ENCODE peak calls at places on chromosome 22, in four cellular contexts. One of them, this sample, is unnamed.

GRCh38 chr22:48099251-48099650 is 1336.8 kb downstream of the TBC1D22A start:
- DNase-seq in endothelial cell: no peak
- DNase-seq in DND-41: peak
- DNase-seq in AG10803: no peak
- DNase-seq in this sample: no peak

GRCh38 chr22:20116376-20116950 is 559 bp downstream of the RANBP1 start:
- DNase-seq in AG10803: no peak
- DNase-seq in endothelial cell: no peak
- DNase-seq in DND-41: peak
- DNase-seq in this sample: no peak

GRCh38 chr22:22753526-22754267 is 109.3 kb downstream of the GGTLC2 start:
- DNase-seq in DND-41: peak
- DNase-seq in endothelial cell: peak
- DNase-seq in AG10803: no peak
- DNase-seq in this sample: peak

GRCh38 chr22:29938285-29938693 is 55.3 kb downstream of the MTMR3 start:
- DNase-seq in DND-41: no peak
- DNase-seq in AG10803: no peak
- DNase-seq in endothelial cell: no peak
- DNase-seq in this sample: no peak

GRCh38 chr22:50048066-50048765 is 9.9 kb downstream of the TTLL8 start:
- DNase-seq in AG10803: no peak
- DNase-seq in endothelial cell: no peak
- DNase-seq in DND-41: no peak
- DNase-seq in this sample: no peak

GRCh38 chr22:49548356-49549202 is 279.1 kb downstream of the BRD1 start:
- DNase-seq in endothelial cell: no peak
- DNase-seq in AG10803: no peak
- DNase-seq in DND-41: no peak
- DNase-seq in this sample: no peak

GRCh38 chr22:18070041-18070440 is 7.7 kb upstream of the PEX26 start:
- DNase-seq in AG10803: no peak
- DNase-seq in endothelial cell: no peak
- DNase-seq in DND-41: no peak
- DNase-seq in this sample: no peak

GRCh38 chr22:39236321-39237275 is 8.2 kb downstream of the PDGFB start:
- DNase-seq in AG10803: no peak
- DNase-seq in endothelial cell: no peak
- DNase-seq in DND-41: peak
- DNase-seq in this sample: peak

GRCh38 chr22:29308791-29309262 is 2.4 kb downstream of the GAS2L1 start:
- DNase-seq in AG10803: peak
- DNase-seq in endothelial cell: no peak
- DNase-seq in DND-41: no peak
- DNase-seq in this sample: peak

GRCh38 chr22:39098026-39098425 is 982 bp downstream of the APOBEC3H start:
- DNase-seq in endothelial cell: no peak
- DNase-seq in AG10803: no peak
- DNase-seq in DND-41: no peak
- DNase-seq in this sample: no peak

GRCh38 chr22:22687638-22688500 is 43.5 kb downstream of the GGTLC2 start:
- DNase-seq in DND-41: peak
- DNase-seq in endothelial cell: peak
- DNase-seq in AG10803: peak
- DNase-seq in this sample: peak

GRCh38 chr22:30605449-30606110 is 1.4 kb upstream of the TCN2 start:
- DNase-seq in DND-41: no peak
- DNase-seq in endothelial cell: peak
- DNase-seq in AG10803: peak
- DNase-seq in this sample: peak

GRCh38 chr22:20223421-20224245 is 44.5 kb downstream of the RTN4R start:
- DNase-seq in DND-41: no peak
- DNase-seq in endothelial cell: no peak
- DNase-seq in AG10803: no peak
- DNase-seq in this sample: no peak

GRCh38 chr22:22721681-22722309 is 77.4 kb downstream of the GGTLC2 start:
- DNase-seq in endothelial cell: no peak
- DNase-seq in AG10803: peak
- DNase-seq in DND-41: no peak
- DNase-seq in this sample: peak

GRCh38 chr22:49614966-49615965 is 212.4 kb downstream of the BRD1 start:
- DNase-seq in DND-41: no peak
- DNase-seq in endothelial cell: no peak
- DNase-seq in AG10803: no peak
- DNase-seq in this sample: no peak

GRCh38 chr22:40401981-40402406 is 31.6 kb downstream of the SGSM3 start:
- DNase-seq in DND-41: peak
- DNase-seq in endothelial cell: no peak
- DNase-seq in AG10803: no peak
- DNase-seq in this sample: no peak

GRCh38 chr22:32606181-32606580 is 131.6 kb downstream of the FBXO7 start:
- DNase-seq in endothelial cell: no peak
- DNase-seq in DND-41: peak
- DNase-seq in AG10803: no peak
- DNase-seq in this sample: peak

GRCh38 chr22:49724030-49724892 is 103.4 kb downstream of the BRD1 start:
- DNase-seq in AG10803: no peak
- DNase-seq in DND-41: no peak
- DNase-seq in endothelial cell: peak
- DNase-seq in this sample: no peak

GRCh38 chr22:45469573-45470383 is 32.9 kb upstream of the FBLN1 start:
- DNase-seq in AG10803: peak
- DNase-seq in DND-41: no peak
- DNase-seq in endothelial cell: no peak
- DNase-seq in this sample: peak

GRCh38 chr22:49247194-49247924 is 580.3 kb downstream of the BRD1 start:
- DNase-seq in DND-41: no peak
- DNase-seq in endothelial cell: no peak
- DNase-seq in AG10803: no peak
- DNase-seq in this sample: no peak

GRCh38 chr22:45483918-45484499 is 18.7 kb upstream of the FBLN1 start:
- DNase-seq in DND-41: no peak
- DNase-seq in AG10803: no peak
- DNase-seq in endothelial cell: no peak
- DNase-seq in this sample: no peak

GRCh38 chr22:22203048-22203971 is 41.3 kb upstream of the VPREB1 start:
- DNase-seq in AG10803: no peak
- DNase-seq in DND-41: no peak
- DNase-seq in endothelial cell: no peak
- DNase-seq in this sample: no peak

GRCh38 chr22:22235564-22235963 is 9.0 kb upstream of the VPREB1 start:
- DNase-seq in AG10803: no peak
- DNase-seq in endothelial cell: peak
- DNase-seq in DND-41: peak
- DNase-seq in this sample: peak

GRCh38 chr22:39685336-39686177 is 115.0 kb downstream of the CACNA1I start:
- DNase-seq in AG10803: no peak
- DNase-seq in DND-41: no peak
- DNase-seq in endothelial cell: no peak
- DNase-seq in this sample: no peak

GRCh38 chr22:20170170-20170569 is 19.3 kb upstream of the CCDC188 start:
- DNase-seq in DND-41: no peak
- DNase-seq in endothelial cell: no peak
- DNase-seq in AG10803: no peak
- DNase-seq in this sample: no peak

GRCh38 chr22:49659924-49660315 is 167.8 kb downstream of the BRD1 start:
- DNase-seq in AG10803: no peak
- DNase-seq in DND-41: no peak
- DNase-seq in endothelial cell: no peak
- DNase-seq in this sample: no peak

GRCh38 chr22:32761251-32761903 is 40.1 kb upstream of the TIMP3 start:
- DNase-seq in endothelial cell: no peak
- DNase-seq in AG10803: peak
- DNase-seq in DND-41: no peak
- DNase-seq in this sample: peak

GRCh38 chr22:16563555-16564520 is 28.8 kb downstream of the CCT8L2 start:
- DNase-seq in AG10803: no peak
- DNase-seq in endothelial cell: no peak
- DNase-seq in DND-41: no peak
- DNase-seq in this sample: no peak

GRCh38 chr22:20130739-20131592 is 638 bp upstream of the ZDHHC8 start:
- DNase-seq in AG10803: peak
- DNase-seq in endothelial cell: peak
- DNase-seq in DND-41: peak
- DNase-seq in this sample: peak

GRCh38 chr22:33023119-33023827 is 34.9 kb downstream of the SYN3 start:
- DNase-seq in AG10803: no peak
- DNase-seq in endothelial cell: no peak
- DNase-seq in DND-41: no peak
- DNase-seq in this sample: no peak

GRCh38 chr22:35393116-35394010 is 6.6 kb upstream of the MCM5 start:
- DNase-seq in AG10803: no peak
- DNase-seq in DND-41: no peak
- DNase-seq in endothelial cell: no peak
- DNase-seq in this sample: no peak

GRCh38 chr22:44567846-44568493 is 69.9 kb upstream of the RTL6 start:
- DNase-seq in DND-41: peak
- DNase-seq in AG10803: peak
- DNase-seq in endothelial cell: peak
- DNase-seq in this sample: peak

GRCh38 chr22:20624161-20624616 is 116.8 kb downstream of the MED15 start:
- DNase-seq in AG10803: no peak
- DNase-seq in DND-41: no peak
- DNase-seq in endothelial cell: no peak
- DNase-seq in this sample: no peak

GRCh38 chr22:30838111-30838510 is 130.5 kb downstream of the MORC2 start:
- DNase-seq in DND-41: no peak
- DNase-seq in AG10803: no peak
- DNase-seq in endothelial cell: no peak
- DNase-seq in this sample: peak

GRCh38 chr22:39283312-39284141 is 35.9 kb downstream of the RPL3 start:
- DNase-seq in endothelial cell: no peak
- DNase-seq in AG10803: no peak
- DNase-seq in DND-41: no peak
- DNase-seq in this sample: peak

GRCh38 chr22:48607901-48608650 is 1219.6 kb downstream of the BRD1 start:
- DNase-seq in DND-41: no peak
- DNase-seq in endothelial cell: no peak
- DNase-seq in AG10803: peak
- DNase-seq in this sample: no peak

GRCh38 chr22:49871482-49871881 is 17.8 kb downstream of the ZBED4 start:
- DNase-seq in AG10803: no peak
- DNase-seq in endothelial cell: no peak
- DNase-seq in DND-41: no peak
- DNase-seq in this sample: no peak

GRCh38 chr22:24055283-24055682 is 44.2 kb downstream of the CABIN1 start:
- DNase-seq in endothelial cell: no peak
- DNase-seq in AG10803: no peak
- DNase-seq in DND-41: no peak
- DNase-seq in this sample: no peak

GRCh38 chr22:24060375-24060788 is 49.3 kb downstream of the CABIN1 start:
- DNase-seq in endothelial cell: no peak
- DNase-seq in AG10803: peak
- DNase-seq in DND-41: no peak
- DNase-seq in this sample: peak

GRCh38 chr22:24061124-24061684 is 50.1 kb downstream of the CABIN1 start:
- DNase-seq in AG10803: no peak
- DNase-seq in DND-41: no peak
- DNase-seq in endothelial cell: no peak
- DNase-seq in this sample: no peak

GRCh38 chr22:24059793-24060192 is 48.7 kb downstream of the CABIN1 start:
- DNase-seq in endothelial cell: no peak
- DNase-seq in DND-41: no peak
- DNase-seq in AG10803: no peak
- DNase-seq in this sample: no peak

DNA sequence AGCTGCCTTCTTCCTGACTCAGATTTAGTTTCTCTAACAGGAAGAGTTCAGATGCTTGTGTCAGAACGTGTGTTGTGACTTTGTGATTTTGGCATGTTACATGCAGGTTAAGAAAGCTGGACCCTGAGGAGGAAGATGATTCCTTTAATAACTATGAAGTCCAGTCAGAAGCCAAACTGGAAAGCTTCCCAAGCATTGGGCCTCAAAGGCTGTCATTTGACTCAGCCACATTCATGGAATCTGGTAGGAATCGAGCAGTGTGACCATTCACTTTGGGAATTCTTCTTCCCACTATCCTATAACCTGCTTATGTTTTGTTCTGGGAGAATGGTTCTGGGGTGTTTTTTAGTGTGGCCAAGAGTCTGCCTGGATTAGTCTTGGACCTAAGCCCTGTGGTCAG is 48.0 kb downstream of the CABIN1 start:
- DNase-seq in endothelial cell: no peak
- DNase-seq in AG10803: peak
- DNase-seq in DND-41: no peak
- DNase-seq in this sample: peak
- TF ChIP-seq CTCF in endothelial cell: no peak
- TF ChIP-seq CTCF in AG10803: no peak
- TF ChIP-seq CTCF in DND-41: no peak
- TF ChIP-seq CTCF in this sample: no peak

GRCh38 chr22:41848468-41848867 is 15.6 kb downstream of the SREBF2 start:
- DNase-seq in endothelial cell: no peak
- DNase-seq in DND-41: no peak
- DNase-seq in AG10803: peak
- DNase-seq in this sample: peak
- TF ChIP-seq CTCF in endothelial cell: no peak
- TF ChIP-seq CTCF in DND-41: no peak
- TF ChIP-seq CTCF in AG10803: no peak
- TF ChIP-seq CTCF in this sample: no peak

DNA sequence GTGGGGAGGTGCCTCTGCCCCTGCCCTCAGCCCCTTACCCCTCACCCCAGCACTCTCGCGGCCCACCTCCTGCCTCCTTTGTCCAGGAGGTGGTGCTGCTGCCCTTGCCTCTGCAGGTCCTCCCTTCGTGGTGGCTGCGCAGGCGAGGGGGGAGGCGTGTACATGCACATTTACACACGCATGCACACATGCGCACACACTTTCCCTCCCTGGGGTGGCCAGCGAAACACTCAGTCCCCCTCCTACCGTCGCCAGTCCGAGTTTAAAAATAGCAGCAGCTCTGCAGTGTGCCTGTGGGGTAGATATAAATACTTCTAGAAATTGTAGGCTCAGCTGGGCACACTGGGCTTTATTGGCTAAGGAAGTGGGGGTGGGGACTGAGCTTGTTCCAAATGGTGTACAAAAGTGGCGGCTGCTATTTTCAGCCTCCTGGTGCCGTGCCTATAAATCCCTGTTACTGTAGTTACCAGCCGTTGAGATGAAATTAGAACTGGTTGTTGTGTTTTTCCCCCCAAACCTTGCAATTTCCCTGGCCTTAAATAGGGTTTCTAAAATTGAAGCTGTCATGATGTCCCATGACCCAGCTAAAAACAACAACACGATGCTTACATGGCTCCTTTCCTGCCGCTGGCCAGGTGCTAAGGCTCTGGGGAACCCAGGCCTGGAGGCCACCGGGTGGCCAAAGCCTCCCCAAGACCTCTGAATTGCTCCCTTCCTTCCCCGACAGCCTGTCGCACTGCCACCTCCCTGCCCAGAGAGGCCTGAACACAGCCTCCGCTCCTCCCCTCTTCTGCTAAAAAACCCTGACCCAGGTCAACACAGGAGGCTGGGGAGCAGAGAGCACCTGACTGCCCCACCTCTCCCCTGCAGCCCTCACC is 12.4 kb downstream of the PICK1 start:
- DNase-seq in DND-41: peak
- DNase-seq in AG10803: peak
- DNase-seq in endothelial cell: no peak
- DNase-seq in this sample: peak
- TF ChIP-seq CTCF in DND-41: peak
- TF ChIP-seq CTCF in AG10803: peak
- TF ChIP-seq CTCF in endothelial cell: no peak
- TF ChIP-seq CTCF in this sample: peak

GRCh38 chr22:19115628-19116027 is 6.6 kb downstream of the DGCR2 start:
- DNase-seq in AG10803: no peak
- DNase-seq in DND-41: no peak
- DNase-seq in endothelial cell: no peak
- DNase-seq in this sample: no peak
- TF ChIP-seq CTCF in AG10803: no peak
- TF ChIP-seq CTCF in DND-41: peak
- TF ChIP-seq CTCF in endothelial cell: no peak
- TF ChIP-seq CTCF in this sample: no peak